ENCODE peak calls at places on chromosomes 2 and 18, in ten cellular contexts. P, L, K, V, O, J, X, N, G and U are unnamed samples. For H3K9me3, the result is how much of the 10 kb centered on the place peaks cover.

GRCh38 chr2:160635488-160635887 is 141.9 kb upstream of the RBMS1 start:
- DNase-seq in P (peak), L (peak), K (no peak), V (no peak), O (peak), J (no peak), X (no peak), N (no peak), G (no peak), U (no peak)

GRCh38 chr2:233503481-233503880 is 63.1 kb downstream of the USP40 start:
- DNase-seq in P (no peak), L (no peak), K (no peak), V (no peak), O (no peak), J (no peak), X (no peak), N (no peak), G (no peak), U (no peak)

GRCh38 chr2:227366861-227367800 is 12.0 kb downstream of the TM4SF20 start:
- DNase-seq in P (no peak), L (peak), K (no peak), V (no peak), O (peak), J (no peak), X (no peak), N (no peak), G (no peak), U (no peak)

GRCh38 chr2:28030600-28030999 is 140.1 kb downstream of the BABAM2 start:
- DNase-seq in P (peak), L (no peak), K (peak), V (no peak), O (no peak), J (no peak), X (no peak), N (peak), G (no peak), U (no peak)

GRCh38 chr18:46477425-46478011 is 179.5 kb downstream of the LOXHD1 start:
- DNase-seq in P (no peak), L (no peak), K (no peak), V (no peak), O (no peak), J (peak), X (no peak), N (no peak), G (no peak), U (no peak)

GRCh38 chr2:197890160-197890559 is 85.8 kb downstream of the PLCL1 start:
- DNase-seq in P (no peak), L (no peak), K (no peak), V (no peak), O (no peak), J (no peak), X (no peak), N (no peak), G (no peak), U (no peak)

GRCh38 chr2:71453404-71454220 is at the start of gene DYSF:
- DNase-seq in P (peak), L (peak), K (peak), V (peak), O (peak), J (peak), X (no peak), N (peak), G (no peak), U (no peak)

GRCh38 chr2:230219419-230220331 is at the start of gene SP110:
- DNase-seq in P (peak), L (peak), K (peak), V (peak), O (peak), J (peak), X (peak), N (peak), G (peak), U (peak)

GRCh38 chr2:181396575-181397062 is 60.6 kb upstream of the ITGA4 start:
- DNase-seq in P (no peak), L (peak), K (no peak), V (no peak), O (no peak), J (no peak), X (no peak), N (no peak), G (no peak), U (no peak)

GRCh38 chr2:144520718-144521487 is 984 bp upstream of the ZEB2 start:
- DNase-seq in P (no peak), L (peak), K (no peak), V (no peak), O (peak), J (no peak), X (no peak), N (no peak), G (no peak), U (no peak)

GRCh38 chr18:8469793-8470192 is 139.4 kb upstream of the RAB12 start:
- DNase-seq in P (no peak), L (peak), K (no peak), V (no peak), O (peak), J (no peak), X (no peak), N (no peak), G (no peak), U (no peak)

GRCh38 chr2:168490015-168490874 is 34.2 kb downstream of the CERS6 start:
- DNase-seq in P (no peak), L (peak), K (no peak), V (peak), O (peak), J (no peak), X (no peak), N (no peak), G (no peak), U (no peak)

GRCh38 chr2:172539767-172540166 is 16.1 kb upstream of the PDK1 start:
- DNase-seq in P (no peak), L (no peak), K (no peak), V (no peak), O (no peak), J (no peak), X (no peak), N (no peak), G (no peak), U (no peak)
- H3K9me3 ChIP-seq in P (under half), L (under half), K (under half), V (under half), O (under half), J (under half), X (under half), N (under half), G (under half), U (under half)

DNA sequence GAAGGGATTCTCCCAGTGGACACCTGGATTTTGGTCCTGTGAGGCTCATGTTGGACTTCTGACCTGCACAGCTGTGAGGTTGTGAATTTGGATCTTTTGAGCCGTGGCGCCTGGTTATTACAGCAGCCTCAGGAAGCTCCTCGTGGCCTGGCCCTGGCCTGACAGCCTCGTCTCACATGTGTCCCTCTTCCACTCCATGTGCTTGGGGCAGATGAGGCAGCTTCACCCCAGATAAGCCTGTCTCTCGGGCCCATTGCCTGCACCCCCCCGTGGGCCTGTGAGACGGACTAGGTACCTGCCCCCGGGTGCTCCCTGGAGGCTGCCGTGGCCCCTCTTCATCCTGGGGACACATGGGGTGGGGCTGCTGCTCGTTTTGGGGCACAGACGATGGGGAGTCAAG is 51.2 kb downstream of the CTDP1 start:
- DNase-seq in P (no peak), L (no peak), K (no peak), V (no peak), O (no peak), J (no peak), X (no peak), N (no peak), G (no peak), U (no peak)
- H3K9me3 ChIP-seq in P (under half), L (under half), K (under half), V (under half), O (under half), J (under half), X (under half), N (under half), G (under half), U (under half)

DNA sequence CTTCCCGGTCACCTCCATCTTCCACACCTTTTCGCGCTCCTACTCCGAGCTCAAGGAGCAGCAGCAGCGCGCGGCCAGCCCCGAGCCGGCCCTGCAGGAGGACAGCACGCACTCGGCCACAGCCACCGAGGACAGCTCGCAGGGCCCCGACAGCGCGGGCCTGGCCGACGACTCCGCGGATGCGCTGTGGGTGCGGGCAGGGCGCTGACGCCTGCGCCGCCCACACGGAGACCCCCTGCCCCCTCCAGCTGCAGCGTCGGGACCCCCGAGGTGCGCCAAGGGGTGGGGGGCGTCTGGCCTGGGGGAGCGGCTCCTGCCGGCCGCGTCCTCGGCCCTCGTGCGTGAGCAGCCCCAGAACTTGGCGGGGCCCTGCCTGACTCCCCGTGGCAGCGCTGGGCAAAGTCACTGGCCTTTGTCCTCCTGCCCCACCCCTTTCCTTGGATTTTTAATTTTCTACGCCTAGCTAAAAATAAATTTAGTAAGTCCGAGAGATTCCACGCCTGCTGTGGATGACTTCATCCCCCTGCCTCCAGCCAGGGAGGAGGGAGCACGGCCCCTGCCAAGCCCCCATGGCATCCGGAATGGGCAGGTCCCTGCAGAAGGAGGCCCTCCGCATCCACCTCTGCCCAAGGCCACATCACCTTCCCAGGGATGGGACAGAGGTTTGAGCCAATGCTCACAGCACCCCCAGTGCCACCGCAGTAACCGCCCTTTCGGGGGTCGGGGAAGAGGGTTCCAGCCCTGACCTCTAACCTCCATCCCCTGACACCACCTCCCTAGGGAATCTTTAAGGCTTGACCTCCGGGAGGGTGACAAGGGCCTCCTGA is 51.6 kb downstream of the SLC66A2 start:
- DNase-seq in P (no peak), L (no peak), K (no peak), V (no peak), O (no peak), J (peak), X (no peak), N (peak), G (peak), U (no peak)
- H3K9me3 ChIP-seq in P (under half), L (under half), K (under half), V (under half), O (under half), J (under half), X (half or more), N (half or more), G (under half), U (under half)

DNA sequence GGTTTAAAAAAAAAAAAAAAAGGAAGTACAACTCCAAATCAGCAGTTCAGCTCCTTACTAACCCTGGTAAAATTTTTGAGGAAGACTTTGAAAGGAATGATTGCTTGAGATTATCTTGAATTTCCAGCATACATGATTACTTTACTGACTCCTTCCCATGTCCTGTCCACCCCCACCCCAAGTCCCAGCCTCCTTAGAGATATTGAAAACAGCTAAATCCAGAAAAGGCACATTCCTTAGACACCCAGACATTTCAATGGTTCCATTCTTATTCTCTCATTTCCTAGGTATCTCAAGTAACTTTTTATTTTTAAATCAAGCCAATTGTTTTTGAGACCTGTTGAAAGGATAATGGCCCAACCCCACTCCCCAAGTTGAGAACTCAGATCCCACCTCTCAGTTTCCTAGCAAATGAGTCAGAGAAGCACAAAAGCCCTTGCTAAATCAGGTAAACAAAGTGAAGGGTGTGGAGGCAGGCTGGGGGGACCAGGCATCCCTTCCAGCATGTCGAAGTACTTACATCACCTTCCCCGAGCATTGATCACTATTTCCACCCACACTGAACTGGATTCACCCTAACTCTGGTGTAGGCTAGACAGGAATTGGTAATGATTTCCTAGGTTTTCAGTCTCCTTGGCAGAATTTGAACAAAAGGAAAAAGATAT is 95.4 kb upstream of the FZD7 start:
- DNase-seq in P (no peak), L (peak), K (no peak), V (no peak), O (peak), J (no peak), X (no peak), N (no peak), G (no peak), U (no peak)
- H3K9me3 ChIP-seq in P (under half), L (under half), K (under half), V (under half), O (under half), J (under half), X (under half), N (under half), G (under half), U (under half)

GRCh38 chr2:194610297-194610696 is 1046.7 kb upstream of the SLC39A10 start:
- DNase-seq in P (no peak), L (no peak), K (no peak), V (no peak), O (no peak), J (no peak), X (no peak), N (no peak), G (no peak), U (no peak)
- H3K9me3 ChIP-seq in P (under half), L (under half), K (under half), V (under half), O (under half), J (under half), X (under half), N (under half), G (under half), U (under half)

DNA sequence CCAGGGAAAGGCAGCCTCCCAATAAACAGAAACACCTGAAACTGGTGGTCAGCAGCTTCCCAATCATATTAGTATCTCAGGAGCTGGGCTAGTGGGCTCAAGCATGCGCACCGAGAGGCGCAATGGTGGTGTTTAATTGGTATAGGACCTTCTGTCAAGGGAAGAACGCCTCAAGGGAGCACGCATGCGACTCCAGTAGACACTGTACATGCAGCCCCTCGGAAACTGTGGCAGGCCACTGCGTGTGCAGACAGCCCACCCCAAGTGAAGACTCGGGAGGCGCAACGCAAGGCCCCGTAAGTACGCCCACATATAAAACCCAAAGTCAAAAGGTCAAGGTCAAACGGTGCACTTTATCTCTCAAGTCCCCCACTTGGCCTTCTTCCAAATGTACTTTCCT is 1405.8 kb downstream of the DPP10 start:
- DNase-seq in P (no peak), L (no peak), K (no peak), V (no peak), O (no peak), J (no peak), X (no peak), N (no peak), G (no peak), U (no peak)
- H3K9me3 ChIP-seq in P (under half), L (under half), K (under half), V (under half), O (under half), J (under half), X (under half), N (under half), G (under half), U (under half)

DNA sequence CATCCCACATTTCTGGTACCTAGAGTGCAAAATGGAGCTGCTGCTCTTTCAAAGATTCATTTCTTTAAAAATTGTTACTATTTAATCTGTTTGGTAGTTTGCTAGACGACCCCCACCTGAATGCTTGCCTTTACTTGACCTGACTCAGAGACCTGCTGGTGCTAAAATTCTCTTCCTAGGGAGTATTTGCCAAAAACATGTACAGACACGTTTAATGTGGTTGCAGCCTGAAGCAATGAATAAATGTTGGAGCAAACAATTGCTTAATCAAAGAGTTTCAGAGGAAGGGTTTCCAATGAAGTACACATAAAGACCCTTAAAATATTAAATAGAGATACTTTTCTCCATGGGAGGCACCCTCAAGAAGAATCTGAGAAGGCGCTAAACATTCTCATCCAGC is 734.4 kb downstream of the CBLN2 start:
- DNase-seq in P (no peak), L (no peak), K (no peak), V (no peak), O (no peak), J (no peak), X (no peak), N (no peak), G (no peak), U (no peak)
- H3K9me3 ChIP-seq in P (under half), L (under half), K (under half), V (under half), O (under half), J (under half), X (under half), N (under half), G (under half), U (under half)

GRCh38 chr2:177434475-177434874 is 41.9 kb downstream of the AGPS start:
- DNase-seq in P (no peak), L (no peak), K (no peak), V (no peak), O (no peak), J (no peak), X (no peak), N (no peak), G (no peak), U (no peak)
- H3K9me3 ChIP-seq in P (under half), L (under half), K (under half), V (under half), O (under half), J (under half), X (under half), N (under half), G (under half), U (under half)

GRCh38 chr2:198928026-198928425 is 529.7 kb downstream of the SATB2 start:
- DNase-seq in P (no peak), L (no peak), K (no peak), V (no peak), O (no peak), J (no peak), X (no peak), N (no peak), G (no peak), U (no peak)

DNA sequence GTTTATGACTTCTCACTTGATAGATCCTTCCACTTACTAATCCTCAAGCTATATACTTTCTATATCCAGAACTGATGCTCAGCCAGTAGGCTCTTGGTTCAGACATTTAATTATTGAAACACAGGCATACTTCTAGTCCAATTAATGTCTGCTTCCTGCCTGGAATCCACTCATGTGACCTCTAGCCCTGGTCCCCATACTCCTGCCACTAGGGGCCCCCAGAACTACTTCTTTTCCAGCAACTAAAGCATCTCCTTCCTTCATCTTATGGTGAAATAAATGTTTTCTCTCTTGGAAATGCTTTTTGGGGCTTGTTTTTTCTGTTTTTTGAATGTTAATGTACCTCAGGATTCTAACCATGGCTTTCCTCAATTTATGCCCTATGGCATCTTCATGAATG is 527.6 kb downstream of the SATB2 start:
- DNase-seq in P (no peak), L (no peak), K (no peak), V (peak), O (no peak), J (peak), X (no peak), N (no peak), G (no peak), U (no peak)
- H3K9me3 ChIP-seq in P (under half), L (under half), K (under half), V (under half), O (under half), J (under half), X (under half), N (under half), G (under half), U (under half)

GRCh38 chr2:30828586-30828985 is 21.3 kb upstream of the CAPN13 start:
- DNase-seq in P (no peak), L (no peak), K (no peak), V (no peak), O (no peak), J (no peak), X (no peak), N (no peak), G (no peak), U (no peak)
- H3K9me3 ChIP-seq in P (under half), L (under half), K (under half), V (under half), O (under half), J (under half), X (under half), N (under half), G (under half), U (under half)